ENCODE peak calls at places on chromosomes 6 and 20, in seven cellular contexts. H, W, X, G, T, S and L are unnamed samples.

GRCh38 chr20:61569836-61570235 is 317.8 kb downstream of the CDH4 start:
- DNase-seq in T (no peak), G (no peak), W (no peak), H (no peak), X (no peak), S (no peak), L (no peak)

GRCh38 chr20:57439432-57439831 is 48.2 kb downstream of the RBM38 start:
- DNase-seq in W (peak; percentile 56), S (no peak), X (no peak), T (no peak), G (no peak), H (no peak), L (no peak)

GRCh38 chr6:99614430-99615161 is 8.0 kb downstream of the PRDM13 start:
- DNase-seq in W (no peak), T (no peak), H (no peak), S (no peak), X (peak; percentile 62), G (no peak), L (no peak)

GRCh38 chr6:56642366-56643261 is at the start of gene DST:
- DNase-seq in S (peak; percentile 100), H (no peak), W (no peak), T (peak; percentile 94), X (no peak), G (peak; percentile 90), L (peak; percentile 95)

GRCh38 chr20:47262365-47263013 is 94.0 kb downstream of the ZMYND8 start:
- DNase-seq in T (no peak), W (no peak), S (no peak), X (no peak), G (no peak), H (no peak), L (no peak)

GRCh38 chr20:61535536-61535935 is 283.5 kb downstream of the CDH4 start:
- DNase-seq in X (no peak), G (no peak), S (no peak), T (no peak), W (no peak), H (no peak), L (no peak)

GRCh38 chr20:61223121-61223520 is 28.9 kb upstream of the CDH4 start:
- DNase-seq in H (no peak), S (no peak), T (no peak), G (no peak), X (no peak), W (no peak), L (no peak)

GRCh38 chr20:36585410-36586125 is 12.2 kb downstream of the TGIF2 start:
- DNase-seq in G (peak; percentile 78), H (no peak), W (no peak), T (no peak), S (peak; percentile 90), X (no peak), L (no peak)

GRCh38 chr20:17678295-17678694 is 3.7 kb downstream of the RRBP1 start:
- DNase-seq in S (no peak), G (no peak), H (no peak), X (peak; percentile 37), T (no peak), W (no peak), L (no peak)

GRCh38 chr6:53294095-53294494 is 54.7 kb downstream of the ELOVL5 start:
- DNase-seq in G (no peak), X (no peak), H (no peak), W (no peak), S (no peak), T (peak; percentile 57), L (no peak)

GRCh38 chr6:124490123-124490522 is 472.1 kb upstream of the RNF217 start:
- DNase-seq in T (peak; percentile 74), W (no peak), S (peak; percentile 33), H (no peak), X (no peak), G (no peak), L (peak; percentile 42)

GRCh38 chr6:157148391-157149323 is 174.7 kb downstream of the TMEM242 start:
- DNase-seq in W (no peak), S (peak; percentile 94), H (no peak), T (peak; percentile 97), X (no peak), G (peak; percentile 76), L (peak; percentile 97)

GRCh38 chr6:69019832-69020231 is 384.8 kb downstream of the ADGRB3 start:
- DNase-seq in T (peak; percentile 47), W (no peak), H (no peak), G (no peak), S (no peak), X (no peak), L (peak; percentile 55)

GRCh38 chr6:157813191-157813590 is 9.9 kb upstream of the SNX9 start:
- DNase-seq in G (no peak), S (no peak), X (no peak), H (no peak), T (peak; percentile 52), W (peak; percentile 81), L (peak; percentile 49)

GRCh38 chr20:46651091-46651962 is at the start of gene SLC13A3:
- DNase-seq in S (no peak), G (no peak), W (no peak), X (no peak), H (no peak), T (no peak), L (no peak)

GRCh38 chr20:57048027-57048869 is 218.2 kb downstream of the BMP7 start:
- DNase-seq in X (no peak), T (peak; percentile 65), H (peak; percentile 23), G (no peak), W (peak; percentile 40), S (no peak), L (no peak)

GRCh38 chr20:43959079-43959919 is 44.6 kb downstream of the TOX2 start:
- DNase-seq in X (peak; percentile 57), W (peak; percentile 30), G (no peak), H (no peak), T (no peak), S (no peak), L (no peak)

GRCh38 chr6:41438746-41439145 is 103.3 kb downstream of the NCR2 start:
- DNase-seq in X (no peak), H (no peak), T (no peak), W (no peak), G (no peak), S (no peak), L (no peak)

GRCh38 chr6:3022765-3023662 is 23.3 kb downstream of the NQO2 start:
- DNase-seq in S (no peak), T (no peak), H (peak; percentile 47), G (no peak), W (no peak), X (peak; percentile 70), L (no peak)

GRCh38 chr6:83474309-83474708 is 38.0 kb upstream of the PRSS35 start:
- DNase-seq in T (peak; percentile 56), W (no peak), H (no peak), S (no peak), X (no peak), G (no peak), L (peak; percentile 4)

GRCh38 chr6:37483917-37484785 is 15.5 kb downstream of the CCDC167 start:
- DNase-seq in T (peak; percentile 53), S (peak; percentile 19), X (no peak), H (peak; percentile 79), W (peak; percentile 72), G (peak; percentile 9), L (no peak)

GRCh38 chr20:43096471-43096870 is 93.2 kb downstream of the PTPRT start:
- DNase-seq in W (no peak), G (no peak), S (no peak), X (no peak), T (no peak), H (no peak), L (no peak)

GRCh38 chr6:17874753-17875152 is 112.7 kb downstream of the KIF13A start:
- DNase-seq in T (no peak), G (no peak), S (no peak), X (no peak), H (no peak), W (no peak), L (no peak)

GRCh38 chr20:855466-856360 is 22.2 kb downstream of the FAM110A start:
- DNase-seq in G (no peak), W (no peak), S (peak; percentile 87), H (peak; percentile 19), X (no peak), T (no peak), L (peak; percentile 22)

GRCh38 chr6:33049323-33049722 is 24.1 kb downstream of the HLA-DPA1 start:
- DNase-seq in T (no peak), S (no peak), X (no peak), H (no peak), W (no peak), G (no peak), L (no peak)

GRCh38 chr6:90780141-90780540 is 193.3 kb upstream of the MAP3K7 start:
- DNase-seq in W (no peak), G (no peak), S (no peak), T (no peak), H (no peak), X (no peak), L (no peak)

GRCh38 chr20:57662313-57663240 is 42.4 kb upstream of the ZBP1 start:
- DNase-seq in T (no peak), W (no peak), X (no peak), S (no peak), G (no peak), H (no peak), L (no peak)

GRCh38 chr6:161921602-161922400 is 647.9 kb upstream of the AGPAT4 start:
- DNase-seq in S (no peak), X (no peak), H (no peak), G (no peak), W (no peak), T (peak; percentile 43), L (no peak)

GRCh38 chr6:151958332-151958731 is 150.8 kb downstream of the ESR1 start:
- DNase-seq in T (peak; percentile 67), W (no peak), S (peak; percentile 73), X (no peak), G (peak; percentile 18), H (no peak), L (peak; percentile 48)

GRCh38 chr6:40932953-40933352 is 106.1 kb downstream of the UNC5CL start:
- DNase-seq in G (no peak), X (no peak), T (no peak), S (no peak), W (no peak), H (no peak), L (no peak)

GRCh38 chr20:45735552-45735951 is 13.4 kb downstream of the SPINT4 start:
- DNase-seq in S (no peak), X (no peak), W (no peak), G (no peak), H (no peak), T (no peak), L (no peak)

GRCh38 chr6:161035981-161036263 is 44.4 kb downstream of the MAP3K4 start:
- DNase-seq in G (no peak), W (no peak), T (no peak), H (no peak), S (no peak), X (no peak), L (no peak)

GRCh38 chr6:156695747-156696146 is 81.4 kb upstream of the ARID1B start:
- DNase-seq in T (no peak), W (no peak), X (no peak), S (no peak), H (peak; percentile 31), G (no peak), L (no peak)

GRCh38 chr6:39892490-39893129 is 41.7 kb downstream of the MOCS1 start:
- DNase-seq in X (no peak), G (peak; percentile 48), H (peak; percentile 37), T (peak; percentile 86), W (peak; percentile 76), S (peak; percentile 40), L (peak; percentile 26)

GRCh38 chr20:8095648-8096572 is 36.2 kb upstream of the PLCB1 start:
- DNase-seq in H (no peak), G (peak; percentile 21), X (no peak), W (no peak), T (peak; percentile 80), S (peak; percentile 25), L (no peak)

GRCh38 chr6:7959453-7959852 is 48.9 kb upstream of the TXNDC5 start:
- DNase-seq in X (no peak), S (no peak), G (no peak), H (no peak), T (no peak), W (no peak), L (no peak)

GRCh38 chr20:1848378-1848777 is 46.8 kb upstream of the SIRPA start:
- DNase-seq in G (no peak), W (no peak), X (no peak), H (no peak), S (no peak), T (no peak), L (no peak)

GRCh38 chr6:133411757-133412156 is 170.6 kb downstream of the EYA4 start:
- DNase-seq in S (no peak), X (no peak), G (no peak), T (no peak), W (no peak), H (no peak), L (no peak)